ENCODE peak calls at places on chromosome 20, in five cellular contexts. Y is stimulated activated CD4-positive, alpha-beta T cell treated with anti-CD3 and anti-CD28 coated beads, Interleukin-4, amount 100 ng/mL, for 1 hour; V is non-pigmented ciliary epithelial cell; E is stimulated activated CD8-positive, alpha-beta memory T cell treated with anti-CD3 and anti-CD28 coated beads, Interleukin-2, amount 100 ng/mL, for 48 hours; Z is AG08395. N is an unnamed sample.

GRCh38 chr20:37856932-37857660 is 45.8 kb upstream of the VSTM2L start:
- DNase-seq in Y (no peak), V (peak; percentile 18), E (no peak), Z (peak; percentile 53), N (no peak)

GRCh38 chr20:43444107-43444506 is 13.6 kb upstream of the SRSF6 start:
- DNase-seq in Y (no peak), V (no peak), E (no peak), Z (no peak), N (no peak)

GRCh38 chr20:33419140-33419974 is 18.0 kb upstream of the CDK5RAP1 start:
- DNase-seq in Y (no peak), V (no peak), E (no peak), Z (no peak), N (no peak)

GRCh38 chr20:34364013-34364382 is 925 bp downstream of the ITCH start:
- DNase-seq in Y (no peak), V (no peak), E (no peak), Z (peak; percentile 32), N (peak; percentile 52)

GRCh38 chr20:2799688-2800589 is 488 bp downstream of the CPXM1 start:
- DNase-seq in Y (no peak), V (no peak), E (no peak), Z (peak; percentile 48), N (no peak)

GRCh38 chr20:61744691-61745396 is 320.8 kb downstream of the TAF4 start:
- DNase-seq in Y (no peak), V (no peak), E (no peak), Z (no peak), N (peak; percentile 3)

GRCh38 chr20:57262244-57263126 is 4.0 kb downstream of the BMP7 start:
- DNase-seq in Y (no peak), V (no peak), E (no peak), Z (no peak), N (no peak)

GRCh38 chr20:63822276-63822696 is 8.8 kb downstream of the ZBTB46 start:
- DNase-seq in Y (no peak), V (no peak), E (no peak), Z (no peak), N (no peak)

GRCh38 chr20:13788167-13788834 is 3.5 kb downstream of the NDUFAF5 start:
- DNase-seq in Y (peak; percentile 32), V (no peak), E (no peak), Z (peak; percentile 65), N (peak; percentile 79)

GRCh38 chr20:36613974-36614373 is 8.4 kb downstream of the RAB5IF start:
- DNase-seq in Y (no peak), V (no peak), E (no peak), Z (no peak), N (no peak)

GRCh38 chr20:36720510-36720909 is 25.4 kb downstream of the NDRG3 start:
- DNase-seq in Y (peak; percentile 5), V (no peak), E (no peak), Z (no peak), N (no peak)

GRCh38 chr20:59120491-59120890 is 43.1 kb upstream of the ZNF831 start:
- DNase-seq in Y (no peak), V (no peak), E (no peak), Z (no peak), N (no peak)

GRCh38 chr20:13996265-13996664 is 949 bp downstream of the MACROD2 start:
- DNase-seq in Y (no peak), V (no peak), E (no peak), Z (no peak), N (peak; percentile 28)

GRCh38 chr20:9884061-9884460 is 45.2 kb upstream of the PAK5 start:
- DNase-seq in Y (no peak), V (no peak), E (no peak), Z (no peak), N (no peak)

N was measured in foreskin fibroblast.